ENCODE peak calls at places on chromosomes 5 and 9, in seven cellular contexts. One of them, this sample, is unnamed.

GRCh38 chr5:5018560-5018935 is 121.6 kb upstream of the ADAMTS16 start:
- DNase-seq in transverse colon: no peak
- DNase-seq in neural progenitor cell: no peak
- DNase-seq in uterus: no peak
- DNase-seq in kidney: no peak
- DNase-seq in endothelial cell of umbilical vein: no peak
- DNase-seq in H9: no peak
- DNase-seq in this sample: no peak

GRCh38 chr5:177334155-177334551 is 17.3 kb downstream of the LMAN2 start:
- DNase-seq in transverse colon: no peak
- DNase-seq in neural progenitor cell: no peak
- DNase-seq in uterus: no peak
- DNase-seq in kidney: peak
- DNase-seq in endothelial cell of umbilical vein: no peak
- DNase-seq in H9: no peak
- DNase-seq in this sample: no peak

GRCh38 chr5:134968055-134968454 is 348 bp downstream of the CATSPER3 start:
- DNase-seq in transverse colon: no peak
- DNase-seq in neural progenitor cell: no peak
- DNase-seq in uterus: no peak
- DNase-seq in kidney: no peak
- DNase-seq in endothelial cell of umbilical vein: no peak
- DNase-seq in H9: no peak
- DNase-seq in this sample: no peak

GRCh38 chr9:114004221-114004716 is 73.8 kb downstream of the AMBP start:
- DNase-seq in transverse colon: no peak
- DNase-seq in neural progenitor cell: no peak
- DNase-seq in uterus: no peak
- DNase-seq in kidney: peak
- DNase-seq in endothelial cell of umbilical vein: peak
- DNase-seq in H9: peak
- DNase-seq in this sample: peak

GRCh38 chr5:126511961-126512360 is 83.1 kb downstream of the ALDH7A1 start:
- DNase-seq in transverse colon: no peak
- DNase-seq in neural progenitor cell: no peak
- DNase-seq in uterus: no peak
- DNase-seq in kidney: no peak
- DNase-seq in endothelial cell of umbilical vein: no peak
- DNase-seq in H9: no peak
- DNase-seq in this sample: no peak

GRCh38 chr5:139438707-139439012 is 665 bp downstream of the DNAJC18 start:
- DNase-seq in transverse colon: no peak
- DNase-seq in neural progenitor cell: peak
- DNase-seq in uterus: no peak
- DNase-seq in kidney: no peak
- DNase-seq in endothelial cell of umbilical vein: no peak
- DNase-seq in H9: no peak
- DNase-seq in this sample: no peak

GRCh38 chr9:87792831-87793288 is 66.9 kb downstream of the CTSL start:
- DNase-seq in transverse colon: peak
- DNase-seq in neural progenitor cell: no peak
- DNase-seq in uterus: peak
- DNase-seq in kidney: peak
- DNase-seq in endothelial cell of umbilical vein: peak
- DNase-seq in H9: peak
- DNase-seq in this sample: peak

GRCh38 chr9:1726993-1727759 is 288.0 kb upstream of the SMARCA2 start:
- DNase-seq in transverse colon: no peak
- DNase-seq in neural progenitor cell: peak
- DNase-seq in uterus: no peak
- DNase-seq in kidney: no peak
- DNase-seq in endothelial cell of umbilical vein: no peak
- DNase-seq in H9: peak
- DNase-seq in this sample: no peak

GRCh38 chr5:45038366-45038987 is 229.7 kb downstream of the MRPS30 start:
- DNase-seq in transverse colon: no peak
- DNase-seq in neural progenitor cell: peak
- DNase-seq in uterus: no peak
- DNase-seq in kidney: no peak
- DNase-seq in endothelial cell of umbilical vein: peak
- DNase-seq in H9: no peak
- DNase-seq in this sample: no peak

GRCh38 chr5:136011427-136012001 is 17.3 kb upstream of the TGFBI start:
- DNase-seq in transverse colon: no peak
- DNase-seq in neural progenitor cell: no peak
- DNase-seq in uterus: no peak
- DNase-seq in kidney: no peak
- DNase-seq in endothelial cell of umbilical vein: peak
- DNase-seq in H9: no peak
- DNase-seq in this sample: no peak

GRCh38 chr5:107203231-107203630 is 467.5 kb downstream of the EFNA5 start:
- DNase-seq in transverse colon: no peak
- DNase-seq in neural progenitor cell: no peak
- DNase-seq in uterus: no peak
- DNase-seq in kidney: no peak
- DNase-seq in endothelial cell of umbilical vein: no peak
- DNase-seq in H9: no peak
- DNase-seq in this sample: no peak

GRCh38 chr9:126386088-126386487 is 59.5 kb downstream of the MVB12B start:
- DNase-seq in transverse colon: peak
- DNase-seq in neural progenitor cell: peak
- DNase-seq in uterus: no peak
- DNase-seq in kidney: peak
- DNase-seq in endothelial cell of umbilical vein: peak
- DNase-seq in H9: peak
- DNase-seq in this sample: no peak

GRCh38 chr5:161483721-161484120 is 62.8 kb downstream of the GABRB2 start:
- DNase-seq in transverse colon: no peak
- DNase-seq in neural progenitor cell: no peak
- DNase-seq in uterus: no peak
- DNase-seq in kidney: no peak
- DNase-seq in endothelial cell of umbilical vein: no peak
- DNase-seq in H9: no peak
- DNase-seq in this sample: no peak

DNA sequence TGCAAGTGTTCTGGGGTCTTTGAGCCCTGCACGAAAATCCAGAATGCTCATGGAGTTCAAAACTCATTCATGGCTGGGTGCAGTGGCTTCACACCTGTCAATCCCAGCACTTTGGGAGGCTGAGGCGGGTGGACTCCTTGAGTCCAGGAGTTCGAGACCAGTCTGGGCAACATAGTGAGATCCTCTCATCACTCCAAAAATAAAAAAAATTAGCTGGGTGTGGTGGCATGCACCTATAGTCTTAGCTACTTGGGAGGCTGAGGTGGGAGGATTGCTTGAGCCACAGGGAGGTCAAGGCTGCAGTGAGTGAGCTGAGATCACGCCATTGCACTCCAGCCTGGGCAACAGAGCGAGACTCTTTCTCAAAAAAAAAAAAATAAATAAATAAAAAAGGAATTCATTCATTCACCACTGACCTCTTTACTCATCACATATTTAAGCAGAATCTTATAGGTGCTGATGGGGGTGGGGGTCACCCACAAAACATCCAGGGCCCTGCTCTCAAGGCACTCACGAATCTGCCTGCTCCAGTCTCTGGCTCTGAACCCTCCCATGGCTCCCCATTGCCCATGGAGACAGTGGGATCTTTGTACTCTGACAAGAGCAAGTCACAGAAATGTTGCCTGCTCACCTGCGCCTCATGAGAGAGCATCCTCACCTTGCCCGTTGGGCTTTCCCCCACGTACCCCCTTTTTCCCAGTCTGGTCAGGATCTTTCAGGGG is 76.7 kb upstream of the IER5L start:
- DNase-seq in transverse colon: no peak
- DNase-seq in neural progenitor cell: no peak
- DNase-seq in uterus: peak
- DNase-seq in kidney: peak
- DNase-seq in endothelial cell of umbilical vein: no peak
- DNase-seq in H9: no peak
- DNase-seq in this sample: no peak
- H3K27ac ChIP-seq in transverse colon: peak
- H3K27ac ChIP-seq in neural progenitor cell: no peak
- H3K27ac ChIP-seq in uterus: peak
- H3K27ac ChIP-seq in kidney: no peak
- H3K27ac ChIP-seq in endothelial cell of umbilical vein: no peak
- H3K27ac ChIP-seq in H9: no peak
- H3K27ac ChIP-seq in this sample: peak

DNA sequence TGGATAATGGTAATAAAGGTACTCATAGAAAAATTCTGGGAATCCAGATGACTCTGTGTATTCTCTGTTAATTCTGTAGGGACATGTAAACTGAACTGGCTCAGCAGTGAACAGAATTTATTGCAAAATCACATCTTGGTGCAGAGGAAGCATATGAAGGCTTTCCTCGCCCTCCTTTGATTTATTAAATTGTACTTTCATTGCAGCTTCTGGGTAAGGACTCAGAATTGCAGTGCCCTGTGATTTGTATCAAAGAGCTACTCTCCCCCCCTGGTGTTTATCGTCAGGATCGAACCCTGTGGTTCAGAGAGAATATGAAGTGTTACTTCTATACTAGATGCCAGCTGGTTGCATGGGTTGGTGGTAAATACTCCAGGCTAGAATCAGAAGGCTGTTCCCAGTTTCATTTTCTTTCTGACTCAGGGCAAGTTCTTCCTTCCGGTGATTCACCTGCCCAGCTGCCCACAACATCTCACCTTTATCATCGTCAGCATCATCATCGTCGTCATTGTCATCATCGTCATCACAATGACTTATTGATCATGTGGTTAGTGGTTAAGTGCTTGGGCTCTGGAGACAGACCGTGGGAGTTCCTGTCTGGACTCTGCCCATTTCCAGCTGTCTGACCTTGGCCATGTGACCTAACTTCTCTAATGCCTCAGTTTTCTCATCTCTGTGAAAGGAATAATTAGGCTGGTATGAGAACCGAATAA is 238.8 kb downstream of the ARHGAP26 start:
- DNase-seq in transverse colon: peak
- DNase-seq in neural progenitor cell: no peak
- DNase-seq in uterus: no peak
- DNase-seq in kidney: no peak
- DNase-seq in endothelial cell of umbilical vein: peak
- DNase-seq in H9: no peak
- DNase-seq in this sample: no peak
- TF ChIP-seq CTCF in transverse colon: no peak
- TF ChIP-seq CTCF in neural progenitor cell: no peak
- TF ChIP-seq CTCF in uterus: no peak
- TF ChIP-seq CTCF in kidney: no peak
- TF ChIP-seq CTCF in endothelial cell of umbilical vein: no peak
- TF ChIP-seq CTCF in H9: no peak
- TF ChIP-seq CTCF in this sample: peak

DNA sequence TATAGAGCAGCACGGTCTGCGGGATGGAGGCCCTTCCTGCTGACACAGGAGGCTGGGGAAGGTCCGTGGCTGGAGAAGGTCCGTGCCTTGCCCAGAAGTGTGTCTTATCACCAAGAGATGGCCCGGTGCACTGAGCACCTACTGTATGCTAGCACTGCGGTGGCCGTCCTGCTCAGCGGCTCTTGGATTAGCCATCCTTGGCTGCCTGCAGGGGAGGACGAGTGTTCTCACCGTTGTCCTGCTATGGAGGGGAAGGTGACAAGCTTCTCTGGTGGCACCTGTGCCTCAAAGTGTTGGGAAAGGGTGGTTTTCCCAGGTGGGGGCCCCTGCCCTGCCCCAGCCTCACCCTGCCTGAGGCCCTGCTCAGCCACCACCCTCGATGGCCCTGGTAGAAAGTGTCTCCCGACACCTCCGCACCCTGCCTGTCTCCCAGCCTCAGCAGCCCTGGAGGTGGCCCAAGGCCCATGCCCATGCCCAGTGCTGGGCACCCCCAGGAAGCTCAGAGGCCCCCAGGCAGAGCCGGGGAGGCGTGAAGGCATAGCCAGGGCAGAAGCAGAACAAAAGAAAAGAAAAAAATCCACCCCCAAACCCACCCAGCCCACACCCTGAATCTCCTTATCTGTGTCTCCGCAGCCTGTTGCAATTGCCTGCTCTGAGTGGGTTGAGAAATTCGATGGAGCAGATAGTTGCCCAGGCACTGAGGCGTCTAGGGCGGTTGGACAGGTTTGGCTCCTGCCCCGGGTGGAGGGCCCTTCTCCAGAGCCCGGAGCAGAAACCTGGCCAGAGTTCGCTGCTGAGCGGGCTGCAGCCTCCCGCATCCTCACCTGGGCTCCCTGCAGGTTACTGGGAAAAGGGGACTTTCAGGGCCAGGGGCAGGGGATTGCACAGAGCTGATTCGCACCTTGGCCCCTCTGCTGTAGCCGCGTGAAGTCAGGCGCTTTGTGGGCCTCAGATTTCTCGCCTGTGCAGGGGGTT is 30.5 kb downstream of the RXRA start:
- DNase-seq in transverse colon: peak
- DNase-seq in neural progenitor cell: no peak
- DNase-seq in uterus: peak
- DNase-seq in kidney: no peak
- DNase-seq in endothelial cell of umbilical vein: no peak
- DNase-seq in H9: no peak
- DNase-seq in this sample: no peak
- H3K27ac ChIP-seq in transverse colon: peak
- H3K27ac ChIP-seq in neural progenitor cell: no peak
- H3K27ac ChIP-seq in uterus: no peak
- H3K27ac ChIP-seq in kidney: no peak
- H3K27ac ChIP-seq in endothelial cell of umbilical vein: no peak
- H3K27ac ChIP-seq in H9: no peak
- H3K27ac ChIP-seq in this sample: no peak

GRCh38 chr5:7382588-7382987 is 13.3 kb upstream of the ADCY2 start:
- DNase-seq in transverse colon: no peak
- DNase-seq in neural progenitor cell: no peak
- DNase-seq in uterus: no peak
- DNase-seq in kidney: no peak
- DNase-seq in endothelial cell of umbilical vein: no peak
- DNase-seq in H9: no peak
- DNase-seq in this sample: no peak

GRCh38 chr5:7374186-7374585 is 21.8 kb upstream of the ADCY2 start:
- DNase-seq in transverse colon: no peak
- DNase-seq in neural progenitor cell: no peak
- DNase-seq in uterus: no peak
- DNase-seq in kidney: no peak
- DNase-seq in endothelial cell of umbilical vein: no peak
- DNase-seq in H9: no peak
- DNase-seq in this sample: no peak

GRCh38 chr5:7372399-7372798 is 23.5 kb upstream of the ADCY2 start:
- DNase-seq in transverse colon: no peak
- DNase-seq in neural progenitor cell: no peak
- DNase-seq in uterus: no peak
- DNase-seq in kidney: peak
- DNase-seq in endothelial cell of umbilical vein: no peak
- DNase-seq in H9: peak
- DNase-seq in this sample: no peak

GRCh38 chr5:7377761-7378160 is 18.2 kb upstream of the ADCY2 start:
- DNase-seq in transverse colon: no peak
- DNase-seq in neural progenitor cell: no peak
- DNase-seq in uterus: no peak
- DNase-seq in kidney: no peak
- DNase-seq in endothelial cell of umbilical vein: no peak
- DNase-seq in H9: no peak
- DNase-seq in this sample: no peak

DNA sequence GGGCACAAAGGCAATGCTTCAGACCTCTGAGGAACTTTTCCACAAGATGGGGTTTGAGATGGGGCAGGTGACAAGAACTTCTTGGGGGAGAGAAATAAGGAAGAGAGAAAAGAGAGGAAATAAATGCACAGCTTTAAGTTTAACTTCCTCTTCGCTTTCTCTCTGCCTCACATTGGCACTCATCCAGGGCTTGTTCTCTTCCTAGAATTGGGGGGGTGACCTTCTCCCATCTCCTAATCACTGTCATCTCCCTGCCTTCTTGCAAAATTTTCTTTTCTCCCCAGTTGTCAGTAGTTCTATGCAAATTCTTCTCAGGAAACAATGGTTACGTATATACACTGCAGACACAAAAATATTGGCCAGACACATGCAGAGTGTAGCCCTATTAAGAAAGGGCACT is 19.0 kb upstream of the ADCY2 start:
- DNase-seq in transverse colon: no peak
- DNase-seq in neural progenitor cell: no peak
- DNase-seq in uterus: no peak
- DNase-seq in kidney: no peak
- DNase-seq in endothelial cell of umbilical vein: no peak
- DNase-seq in H9: no peak
- DNase-seq in this sample: no peak
- TF ChIP-seq CTCF in transverse colon: no peak
- TF ChIP-seq CTCF in neural progenitor cell: no peak
- TF ChIP-seq CTCF in uterus: no peak
- TF ChIP-seq CTCF in kidney: no peak
- TF ChIP-seq CTCF in endothelial cell of umbilical vein: no peak
- TF ChIP-seq CTCF in H9: no peak
- TF ChIP-seq CTCF in this sample: no peak

This sample was measured in heart right ventricle.